ENCODE peak calls at places on chromosomes 16 and 17, in eight cellular contexts. N is sigmoid colon; K is uterus; O is CD4-positive, alpha-beta memory T cell; B is pancreas; C is HCT116; L is GM12878; Y is CD8-positive, alpha-beta memory T cell. D is an unnamed sample. For H3K4me1, the result is how much of the 10 kb centered on the place peaks cover.

GRCh38 chr17:17874478-17874877 is 37.7 kb upstream of the SREBF1 start:
- DNase-seq in Y (no peak), K (no peak), O (no peak), L (no peak), B (no peak), N (no peak), C (no peak), D (no peak)

GRCh38 chr16:75254359-75254837 is 3.0 kb upstream of the BCAR1 start:
- DNase-seq in L (no peak), C (no peak), N (peak), B (no peak), Y (no peak), K (no peak), O (no peak), D (no peak)

GRCh38 chr17:4072487-4073157 is 70.2 kb downstream of the ZZEF1 start:
- DNase-seq in K (no peak), O (no peak), Y (no peak), L (no peak), C (no peak), N (no peak), B (no peak), D (no peak)

GRCh38 chr17:63279498-63280230 is 166.4 kb downstream of the CYB561 start:
- DNase-seq in B (no peak), L (no peak), K (no peak), C (no peak), N (no peak), O (no peak), Y (no peak), D (no peak)

GRCh38 chr16:20676867-20677266 is 20.6 kb downstream of the ACSM1 start:
- DNase-seq in L (no peak), N (no peak), Y (no peak), O (no peak), K (no peak), C (no peak), B (no peak), D (no peak)

GRCh38 chr16:85569615-85570212 is 43.4 kb upstream of the GSE1 start:
- DNase-seq in B (no peak), C (no peak), L (peak), N (no peak), K (no peak), Y (peak), O (peak), D (peak)

GRCh38 chr16:85370543-85370880 is 242.6 kb upstream of the GSE1 start:
- DNase-seq in L (no peak), B (no peak), C (no peak), K (no peak), Y (no peak), O (no peak), N (no peak), D (no peak)

GRCh38 chr17:49496183-49496865 is 1.2 kb downstream of the NGFR start:
- DNase-seq in K (peak), C (no peak), L (no peak), N (peak), B (peak), O (peak), Y (peak), D (peak)

GRCh38 chr17:75271233-75271954 is 363 bp upstream of the MIF4GD start:
- DNase-seq in B (peak), L (no peak), K (peak), C (no peak), N (peak), Y (peak), O (peak), D (peak)

GRCh38 chr16:88655733-88656281 is 5.0 kb upstream of the CYBA start:
- DNase-seq in C (no peak), N (no peak), Y (no peak), B (no peak), O (no peak), K (no peak), L (no peak), D (no peak)

GRCh38 chr16:24497405-24497804 is 42.0 kb upstream of the RBBP6 start:
- DNase-seq in L (no peak), B (no peak), C (no peak), O (no peak), Y (no peak), K (no peak), N (no peak), D (no peak)

GRCh38 chr16:67000384-67001158 is 12.2 kb downstream of the CES4A start:
- DNase-seq in O (peak), N (peak), K (peak), C (no peak), L (no peak), Y (peak), B (peak), D (peak)

GRCh38 chr17:29138184-29138955 is 41.8 kb downstream of the MYO18A start:
- DNase-seq in N (no peak), Y (peak), O (peak), K (no peak), B (no peak), L (no peak), C (no peak), D (no peak)

GRCh38 chr17:57918017-57918895 is 37.0 kb downstream of the CUEDC1 start:
- DNase-seq in O (no peak), K (no peak), Y (no peak), B (no peak), L (no peak), N (no peak), C (no peak), D (no peak)

GRCh38 chr17:16484445-16485169 is 7.4 kb downstream of the LRRC75A start:
- DNase-seq in O (no peak), N (no peak), B (no peak), K (no peak), C (no peak), L (no peak), Y (no peak), D (no peak)

GRCh38 chr17:6578491-6578890 is 22.1 kb upstream of the PITPNM3 start:
- DNase-seq in K (no peak), L (no peak), Y (no peak), O (no peak), B (no peak), N (no peak), C (no peak), D (no peak)

GRCh38 chr16:4859900-4860255 is 12.6 kb downstream of the UBN1 start:
- DNase-seq in C (no peak), O (no peak), N (no peak), Y (no peak), K (no peak), B (no peak), L (no peak), D (no peak)

GRCh38 chr17:80175411-80175810 is 5.6 kb downstream of the CARD14 start:
- DNase-seq in C (no peak), N (no peak), K (no peak), L (no peak), O (no peak), B (no peak), Y (no peak), D (no peak)

GRCh38 chr16:31335431-31335830 is 19.5 kb upstream of the ITGAX start:
- DNase-seq in N (peak), C (no peak), Y (no peak), K (no peak), L (no peak), B (no peak), O (no peak), D (no peak)

GRCh38 chr17:21549107-21549687 is 143.1 kb upstream of the KCNJ18 start:
- DNase-seq in O (no peak), K (no peak), C (no peak), B (no peak), L (no peak), N (no peak), Y (no peak), D (no peak)

GRCh38 chr16:11877374-11877773 is 26.0 kb upstream of the RSL1D1 start:
- DNase-seq in N (no peak), L (no peak), K (no peak), Y (no peak), C (no peak), O (no peak), B (no peak), D (no peak)

GRCh38 chr16:79132745-79133144 is 467.8 kb downstream of the MAF start:
- DNase-seq in B (no peak), N (no peak), L (no peak), K (peak), C (no peak), Y (no peak), O (no peak), D (no peak)

GRCh38 chr16:88782454-88783390 is 2.3 kb downstream of the PIEZO1 start:
- DNase-seq in L (no peak), C (peak), N (peak), Y (peak), K (peak), B (no peak), O (no peak), D (no peak)

GRCh38 chr16:70430667-70431536 is 8.0 kb downstream of the ST3GAL2 start:
- DNase-seq in O (peak), Y (peak), L (peak), K (no peak), N (no peak), C (no peak), B (no peak), D (no peak)

DNA sequence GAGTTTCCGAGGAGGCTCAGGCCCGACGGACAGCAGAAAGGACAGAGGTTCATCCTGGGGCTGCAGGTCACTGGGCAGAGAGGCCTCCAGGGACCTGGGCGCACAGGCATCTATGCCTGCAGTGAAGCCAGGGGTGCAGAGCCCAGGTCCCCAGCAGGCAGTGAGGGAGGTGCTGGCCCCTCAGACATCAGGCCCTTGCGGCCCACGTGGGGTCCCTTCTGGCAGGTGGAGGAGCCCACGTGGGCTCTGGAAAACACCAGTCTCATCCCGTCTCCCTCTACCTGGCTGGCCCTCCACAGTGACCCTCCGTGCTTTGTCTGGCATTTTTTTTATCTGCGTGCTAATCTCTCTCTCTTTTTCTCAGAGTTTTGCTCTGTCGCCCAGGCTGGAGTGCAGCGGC is 36.5 kb downstream of the ENGASE start:
- DNase-seq in O (no peak), N (no peak), K (no peak), B (no peak), Y (no peak), C (no peak), L (no peak), D (no peak)
- H3K4me1 ChIP-seq in O (under half), N (under half), K (under half), B (under half), Y (under half), C (under half), L (under half), D (under half)

DNA sequence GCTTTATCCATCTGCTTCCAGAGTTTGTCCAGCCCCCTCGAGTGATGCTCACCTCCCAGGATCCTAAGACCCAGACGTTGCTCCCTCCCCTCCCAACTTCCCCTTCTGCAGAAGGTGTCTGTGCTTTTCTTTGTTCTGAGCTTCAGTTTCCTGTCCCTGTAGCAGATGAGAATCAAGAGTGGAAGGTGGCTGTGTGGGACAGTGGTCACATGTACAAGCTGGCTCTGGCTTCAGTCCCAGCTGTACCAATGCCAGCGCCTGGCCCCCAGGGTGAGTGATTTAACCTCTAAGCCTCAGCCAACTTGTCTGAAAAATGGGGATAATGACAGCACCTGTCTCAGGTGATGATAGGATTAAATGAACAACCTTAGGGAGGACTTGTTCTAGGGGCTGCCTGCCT is 7.7 kb downstream of the PRR15L start:
- DNase-seq in K (no peak), L (no peak), B (peak), O (peak), Y (no peak), C (no peak), N (no peak), D (no peak)
- H3K4me3 ChIP-seq in K (no peak), L (no peak), B (peak), O (no peak), Y (peak), C (no peak), N (no peak), D (no peak)

GRCh38 chr16:880471-881171 is 80.1 kb upstream of the GNG13 start:
- DNase-seq in C (no peak), N (peak), K (no peak), L (no peak), Y (no peak), B (no peak), O (no peak), D (no peak)
- H3K4me1 ChIP-seq in C (under half), N (under half), K (under half), L (under half), Y (under half), B (under half), O (under half), D (under half)

DNA sequence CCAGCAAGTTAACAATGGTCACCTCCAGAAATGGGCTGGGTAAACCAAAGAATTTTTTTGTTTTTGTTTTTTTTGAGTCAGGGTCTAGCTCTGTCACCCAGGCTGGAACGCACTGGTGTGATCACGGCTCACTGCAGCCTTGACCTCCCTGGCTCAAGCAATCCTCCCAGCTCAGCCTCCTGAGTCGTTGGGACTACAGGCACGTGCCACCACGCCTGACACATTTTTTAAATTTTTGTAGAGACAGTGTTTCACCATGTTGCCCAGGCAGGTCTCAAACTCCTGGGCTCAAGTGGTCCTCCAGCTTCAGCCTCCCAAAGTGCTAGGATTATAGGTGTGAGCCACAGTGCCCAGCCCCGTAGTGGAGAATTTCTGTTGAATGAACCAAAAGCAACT is 1.7 kb downstream of the SPSB3 start:
- DNase-seq in K (no peak), O (no peak), C (no peak), N (no peak), L (no peak), B (no peak), Y (no peak), D (no peak)
- H3K4me3 ChIP-seq in K (no peak), O (no peak), C (no peak), N (no peak), L (no peak), B (no peak), Y (no peak), D (no peak)

GRCh38 chr16:50812876-50813466 is 71.1 kb downstream of the CYLD start:
- DNase-seq in B (no peak), N (no peak), K (no peak), C (no peak), L (no peak), Y (no peak), O (no peak), D (no peak)

GRCh38 chr16:50808929-50809538 is 67.1 kb downstream of the CYLD start:
- DNase-seq in O (no peak), K (no peak), Y (no peak), C (no peak), B (no peak), L (no peak), N (no peak), D (no peak)

GRCh38 chr16:50809561-50809960 is 67.7 kb downstream of the CYLD start:
- DNase-seq in O (no peak), Y (no peak), B (no peak), N (no peak), L (no peak), K (no peak), C (no peak), D (no peak)

GRCh38 chr16:50812046-50812445 is 70.2 kb downstream of the CYLD start:
- DNase-seq in B (no peak), C (no peak), K (no peak), N (no peak), Y (no peak), O (no peak), L (no peak), D (no peak)

GRCh38 chr16:50810241-50810965 is 68.5 kb downstream of the CYLD start:
- DNase-seq in O (no peak), L (no peak), C (no peak), Y (no peak), K (no peak), N (no peak), B (no peak), D (no peak)
- H3K4me1 ChIP-seq in O (under half), L (under half), C (under half), Y (under half), K (under half), N (under half), B (under half), D (under half)

GRCh38 chr16:49756971-49757743 is 98.8 kb downstream of the ZNF423 start:
- DNase-seq in K (no peak), N (no peak), Y (no peak), C (no peak), B (no peak), L (no peak), O (no peak), D (no peak)

GRCh38 chr16:49754495-49755290 is 101.2 kb downstream of the ZNF423 start:
- DNase-seq in O (no peak), K (no peak), B (no peak), L (no peak), N (no peak), Y (no peak), C (no peak), D (peak)

GRCh38 chr16:49755291-49755611 is 100.7 kb downstream of the ZNF423 start:
- DNase-seq in O (no peak), K (no peak), L (no peak), B (no peak), Y (no peak), N (no peak), C (peak), D (peak)

GRCh38 chr16:49757744-49758069 is 98.2 kb downstream of the ZNF423 start:
- DNase-seq in Y (no peak), C (no peak), K (no peak), B (no peak), O (no peak), N (no peak), L (no peak), D (peak)

DNA sequence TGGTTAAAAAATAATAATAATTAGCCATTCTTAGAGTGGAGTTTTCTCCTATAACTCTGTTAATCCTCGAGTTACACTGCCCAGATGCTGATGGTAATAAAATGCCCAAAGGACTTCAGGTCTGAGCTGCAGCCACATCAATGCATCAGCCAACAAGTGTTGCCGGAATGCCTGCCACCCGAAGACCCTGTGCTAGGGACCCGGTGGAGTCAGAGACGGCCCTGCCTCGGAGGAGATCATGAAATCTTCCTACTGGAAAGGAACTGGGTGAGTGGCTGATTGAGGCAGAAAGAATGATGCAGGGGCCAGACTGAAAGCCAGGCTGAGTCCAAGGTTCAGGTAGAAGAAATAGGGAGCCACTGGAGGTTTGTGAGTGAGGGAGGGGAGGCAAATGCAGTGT is 100.2 kb downstream of the ZNF423 start:
- DNase-seq in K (no peak), Y (no peak), N (no peak), B (no peak), O (no peak), L (no peak), C (no peak), D (no peak)
- H3K4me3 ChIP-seq in K (no peak), Y (no peak), N (no peak), B (no peak), O (no peak), L (no peak), C (no peak), D (no peak)

D was measured in HAP-1.